ENCODE peak calls at places on chromosomes 11 and 22, in seven cellular contexts. One of them, this sample, is unnamed.

GRCh38 chr11:72353861-72354260 is 80.5 kb downstream of the CLPB start:
- DNase-seq in stomach: peak
- DNase-seq in coronary artery: no peak
- DNase-seq in astrocyte of the spinal cord: no peak
- DNase-seq in progenitor cell of endocrine pancreas: no peak
- DNase-seq in Ammon's horn: no peak
- DNase-seq in mesendoderm: peak
- DNase-seq in this sample: no peak

GRCh38 chr11:62061356-62062222 is 62.2 kb upstream of the INCENP start:
- DNase-seq in stomach: no peak
- DNase-seq in astrocyte of the spinal cord: no peak
- DNase-seq in progenitor cell of endocrine pancreas: no peak
- DNase-seq in Ammon's horn: peak
- DNase-seq in mesendoderm: peak
- DNase-seq in coronary artery: no peak
- DNase-seq in this sample: no peak

GRCh38 chr11:18368236-18368635 is 26.1 kb upstream of the LDHA start:
- DNase-seq in stomach: no peak
- DNase-seq in coronary artery: no peak
- DNase-seq in mesendoderm: no peak
- DNase-seq in progenitor cell of endocrine pancreas: no peak
- DNase-seq in Ammon's horn: no peak
- DNase-seq in astrocyte of the spinal cord: peak
- DNase-seq in this sample: no peak

GRCh38 chr22:27139935-27140493 is 482.6 kb downstream of the MIAT start:
- DNase-seq in stomach: no peak
- DNase-seq in Ammon's horn: no peak
- DNase-seq in progenitor cell of endocrine pancreas: no peak
- DNase-seq in astrocyte of the spinal cord: peak
- DNase-seq in coronary artery: no peak
- DNase-seq in mesendoderm: no peak
- DNase-seq in this sample: no peak

GRCh38 chr11:74010306-74010981 is 1.6 kb upstream of the UCP3 start:
- DNase-seq in stomach: no peak
- DNase-seq in astrocyte of the spinal cord: no peak
- DNase-seq in Ammon's horn: no peak
- DNase-seq in coronary artery: peak
- DNase-seq in mesendoderm: peak
- DNase-seq in progenitor cell of endocrine pancreas: no peak
- DNase-seq in this sample: no peak

GRCh38 chr11:130436171-130436570 is 7.8 kb upstream of the ADAMTS8 start:
- DNase-seq in Ammon's horn: no peak
- DNase-seq in astrocyte of the spinal cord: peak
- DNase-seq in mesendoderm: no peak
- DNase-seq in progenitor cell of endocrine pancreas: no peak
- DNase-seq in stomach: no peak
- DNase-seq in coronary artery: no peak
- DNase-seq in this sample: no peak

GRCh38 chr11:120674537-120674936 is 163.0 kb downstream of the GRIK4 start:
- DNase-seq in astrocyte of the spinal cord: peak
- DNase-seq in progenitor cell of endocrine pancreas: no peak
- DNase-seq in coronary artery: no peak
- DNase-seq in stomach: no peak
- DNase-seq in mesendoderm: no peak
- DNase-seq in Ammon's horn: no peak
- DNase-seq in this sample: no peak

GRCh38 chr11:88300888-88301477 is 36.6 kb downstream of the CTSC start:
- DNase-seq in progenitor cell of endocrine pancreas: no peak
- DNase-seq in Ammon's horn: no peak
- DNase-seq in coronary artery: no peak
- DNase-seq in mesendoderm: peak
- DNase-seq in stomach: no peak
- DNase-seq in astrocyte of the spinal cord: no peak
- DNase-seq in this sample: no peak

GRCh38 chr11:72951815-72952340 is 137.7 kb downstream of the ATG16L2 start:
- DNase-seq in Ammon's horn: no peak
- DNase-seq in progenitor cell of endocrine pancreas: no peak
- DNase-seq in astrocyte of the spinal cord: no peak
- DNase-seq in coronary artery: no peak
- DNase-seq in mesendoderm: no peak
- DNase-seq in stomach: no peak
- DNase-seq in this sample: no peak

GRCh38 chr22:43833286-43834240 is 21.5 kb upstream of the EFCAB6 start:
- DNase-seq in coronary artery: no peak
- DNase-seq in astrocyte of the spinal cord: no peak
- DNase-seq in stomach: no peak
- DNase-seq in progenitor cell of endocrine pancreas: no peak
- DNase-seq in Ammon's horn: no peak
- DNase-seq in mesendoderm: no peak
- DNase-seq in this sample: no peak

GRCh38 chr11:70622091-70622490 is 223.8 kb downstream of the CTTN start:
- DNase-seq in Ammon's horn: no peak
- DNase-seq in astrocyte of the spinal cord: no peak
- DNase-seq in coronary artery: no peak
- DNase-seq in progenitor cell of endocrine pancreas: no peak
- DNase-seq in stomach: no peak
- DNase-seq in mesendoderm: no peak
- DNase-seq in this sample: no peak

GRCh38 chr11:101478587-101479375 is 105.0 kb downstream of the TRPC6 start:
- DNase-seq in stomach: no peak
- DNase-seq in coronary artery: no peak
- DNase-seq in Ammon's horn: no peak
- DNase-seq in mesendoderm: peak
- DNase-seq in progenitor cell of endocrine pancreas: no peak
- DNase-seq in astrocyte of the spinal cord: no peak
- DNase-seq in this sample: no peak

GRCh38 chr11:70736937-70737640 is 338.8 kb downstream of the CTTN start:
- DNase-seq in mesendoderm: no peak
- DNase-seq in astrocyte of the spinal cord: no peak
- DNase-seq in coronary artery: no peak
- DNase-seq in progenitor cell of endocrine pancreas: no peak
- DNase-seq in Ammon's horn: no peak
- DNase-seq in stomach: no peak
- DNase-seq in this sample: no peak

GRCh38 chr11:114125959-114126358 is 66.4 kb downstream of the ZBTB16 start:
- DNase-seq in astrocyte of the spinal cord: no peak
- DNase-seq in coronary artery: no peak
- DNase-seq in mesendoderm: no peak
- DNase-seq in stomach: no peak
- DNase-seq in progenitor cell of endocrine pancreas: no peak
- DNase-seq in Ammon's horn: no peak
- DNase-seq in this sample: no peak

GRCh38 chr11:125778728-125779127 is at the start of gene PATE2:
- DNase-seq in Ammon's horn: no peak
- DNase-seq in progenitor cell of endocrine pancreas: no peak
- DNase-seq in stomach: no peak
- DNase-seq in mesendoderm: no peak
- DNase-seq in astrocyte of the spinal cord: no peak
- DNase-seq in coronary artery: no peak
- DNase-seq in this sample: no peak

GRCh38 chr11:34274712-34275398 is 83.0 kb downstream of the ABTB2 start:
- DNase-seq in stomach: peak
- DNase-seq in Ammon's horn: peak
- DNase-seq in coronary artery: peak
- DNase-seq in astrocyte of the spinal cord: peak
- DNase-seq in mesendoderm: peak
- DNase-seq in progenitor cell of endocrine pancreas: no peak
- DNase-seq in this sample: no peak

GRCh38 chr11:111665779-111666178 is 63.5 kb downstream of the SIK2 start:
- DNase-seq in stomach: no peak
- DNase-seq in progenitor cell of endocrine pancreas: peak
- DNase-seq in coronary artery: no peak
- DNase-seq in astrocyte of the spinal cord: peak
- DNase-seq in mesendoderm: peak
- DNase-seq in Ammon's horn: no peak
- DNase-seq in this sample: peak

GRCh38 chr11:315051-315481 is 1.2 kb downstream of the IFITM1 start:
- DNase-seq in stomach: no peak
- DNase-seq in coronary artery: no peak
- DNase-seq in astrocyte of the spinal cord: no peak
- DNase-seq in mesendoderm: no peak
- DNase-seq in progenitor cell of endocrine pancreas: no peak
- DNase-seq in Ammon's horn: no peak
- DNase-seq in this sample: no peak

GRCh38 chr11:65651589-65652510 is 10.9 kb downstream of the RELA start:
- DNase-seq in coronary artery: peak
- DNase-seq in astrocyte of the spinal cord: peak
- DNase-seq in Ammon's horn: no peak
- DNase-seq in progenitor cell of endocrine pancreas: no peak
- DNase-seq in mesendoderm: no peak
- DNase-seq in stomach: peak
- DNase-seq in this sample: no peak

GRCh38 chr11:115580927-115581680 is 76.9 kb upstream of the CADM1 start:
- DNase-seq in mesendoderm: peak
- DNase-seq in astrocyte of the spinal cord: no peak
- DNase-seq in coronary artery: no peak
- DNase-seq in Ammon's horn: no peak
- DNase-seq in progenitor cell of endocrine pancreas: no peak
- DNase-seq in stomach: peak
- DNase-seq in this sample: peak

GRCh38 chr11:7673724-7674434 is 579 bp upstream of the CYB5R2 start:
- DNase-seq in coronary artery: peak
- DNase-seq in Ammon's horn: no peak
- DNase-seq in astrocyte of the spinal cord: peak
- DNase-seq in mesendoderm: peak
- DNase-seq in progenitor cell of endocrine pancreas: peak
- DNase-seq in stomach: peak
- DNase-seq in this sample: peak

This sample was measured in neural crest cell.